ENCODE peak calls at places on chromosome 2, in five cellular contexts. S is right lobe of liver, I is heart right ventricle, W is colonic mucosa, Y is fibroblast of lung. T is an unnamed sample.
A peak's percentile ranks its signal among the peaks of the same experiment; 100 is the strongest.

GRCh38 chr2:112005391-112006075 is 49.5 kb upstream of the TMEM87B start:
- DNase-seq in S (no peak), Y (no peak), I (no peak), W (no peak), T (no peak)

GRCh38 chr2:239056611-239057010 is 208.7 kb downstream of the TWIST2 start:
- DNase-seq in W (no peak), S (no peak), I (no peak), Y (no peak), T (peak; percentile 3)

GRCh38 chr2:232896700-232897385 is 26.8 kb downstream of the SNORC start:
- DNase-seq in W (no peak), S (no peak), I (no peak), Y (no peak), T (peak; percentile 44)

GRCh38 chr2:95017308-95017630 is 8.2 kb upstream of the MAL start:
- DNase-seq in S (no peak), I (no peak), Y (no peak), W (no peak), T (no peak)

GRCh38 chr2:38720613-38721241 is 30.4 kb downstream of the SRSF7 start:
- DNase-seq in S (no peak), Y (peak; percentile 98), W (peak; percentile 56), I (peak; percentile 80), T (peak; percentile 63)

GRCh38 chr2:48566582-48566981 is 36.6 kb downstream of the STON1 start:
- DNase-seq in W (no peak), I (no peak), Y (peak; percentile 40), S (no peak), T (no peak)

GRCh38 chr2:133194777-133195335 is 373.4 kb downstream of the NCKAP5 start:
- DNase-seq in I (no peak), S (no peak), Y (no peak), W (no peak), T (no peak)

GRCh38 chr2:201558232-201558631 is 85.1 kb downstream of the TMEM237 start:
- DNase-seq in S (peak; percentile 23), W (no peak), Y (no peak), I (no peak), T (no peak)

GRCh38 chr2:238912916-238913875 is 65.3 kb downstream of the TWIST2 start:
- DNase-seq in I (no peak), Y (no peak), W (no peak), S (no peak), T (peak; percentile 43)

GRCh38 chr2:50273003-50273402 is 758.9 kb downstream of the NRXN1 start:
- DNase-seq in S (no peak), Y (no peak), I (no peak), W (no peak), T (no peak)

GRCh38 chr2:19140463-19141208 is 217.8 kb downstream of the OSR1 start:
- DNase-seq in W (no peak), Y (peak; percentile 82), I (no peak), S (no peak), T (no peak)

GRCh38 chr2:191738667-191739066 is 60.7 kb downstream of the NABP1 start:
- DNase-seq in S (no peak), Y (no peak), W (no peak), I (no peak), T (no peak)

GRCh38 chr2:128628206-128628605 is 309.5 kb upstream of the HS6ST1 start:
- DNase-seq in I (no peak), S (no peak), W (no peak), Y (no peak), T (no peak)

GRCh38 chr2:96146151-96146880 is 1.1 kb upstream of the DUSP2 start:
- DNase-seq in I (peak; percentile 52), S (peak; percentile 70), Y (no peak), W (no peak), T (peak; percentile 29)

GRCh38 chr2:34099377-34099776 is 500.3 kb upstream of the FAM98A start:
- DNase-seq in S (no peak), W (no peak), Y (no peak), I (no peak), T (no peak)

GRCh38 chr2:119544075-119545031 is at the start of gene CFAP221:
- DNase-seq in W (peak; percentile 81), I (peak; percentile 67), S (peak; percentile 79), Y (peak; percentile 55), T (peak; percentile 75)

GRCh38 chr2:50018938-50019337 is 864.6 kb upstream of the FSHR start:
- DNase-seq in I (no peak), Y (no peak), S (no peak), W (no peak), T (no peak)

GRCh38 chr2:84781942-84782716 is 98.8 kb downstream of the TRABD2A start:
- DNase-seq in W (peak; percentile 83), S (no peak), I (no peak), Y (no peak), T (no peak)

GRCh38 chr2:104434966-104435365 is 418.9 kb upstream of the POU3F3 start:
- DNase-seq in W (no peak), Y (no peak), S (no peak), I (no peak), T (no peak)

GRCh38 chr2:26642437-26642836 is 1.3 kb upstream of the CIB4 start:
- DNase-seq in W (no peak), Y (no peak), S (no peak), I (no peak), T (no peak)

GRCh38 chr2:181812106-181812745 is 79.3 kb upstream of the ITPRID2 start:
- DNase-seq in I (no peak), S (no peak), Y (no peak), W (no peak), T (no peak)

GRCh38 chr2:72924353-72925240 is 7.3 kb downstream of the EMX1 start:
- DNase-seq in Y (no peak), S (no peak), W (no peak), I (no peak), T (peak; percentile 39)

GRCh38 chr2:220001693-220002260 is 374.3 kb downstream of the SLC4A3 start:
- DNase-seq in I (no peak), Y (peak; percentile 55), S (no peak), W (no peak), T (no peak)

GRCh38 chr2:157302492-157303099 is 23.0 kb downstream of the ERMN start:
- DNase-seq in S (no peak), Y (peak; percentile 63), I (peak; percentile 8), W (no peak), T (no peak)

GRCh38 chr2:12199661-12200258 is 453.3 kb downstream of the LPIN1 start:
- DNase-seq in S (no peak), I (no peak), W (no peak), Y (peak; percentile 64), T (no peak)

GRCh38 chr2:12201369-12201768 is 454.9 kb downstream of the LPIN1 start:
- DNase-seq in I (no peak), W (no peak), S (no peak), Y (no peak), T (no peak)

GRCh38 chr2:12202702-12203101 is 456.3 kb downstream of the LPIN1 start:
- DNase-seq in Y (peak; percentile 39), S (no peak), W (no peak), I (peak; percentile 36), T (no peak)

GRCh38 chr2:12203528-12203927 is 457.1 kb downstream of the LPIN1 start:
- DNase-seq in I (no peak), W (no peak), Y (no peak), S (no peak), T (no peak)

DNA sequence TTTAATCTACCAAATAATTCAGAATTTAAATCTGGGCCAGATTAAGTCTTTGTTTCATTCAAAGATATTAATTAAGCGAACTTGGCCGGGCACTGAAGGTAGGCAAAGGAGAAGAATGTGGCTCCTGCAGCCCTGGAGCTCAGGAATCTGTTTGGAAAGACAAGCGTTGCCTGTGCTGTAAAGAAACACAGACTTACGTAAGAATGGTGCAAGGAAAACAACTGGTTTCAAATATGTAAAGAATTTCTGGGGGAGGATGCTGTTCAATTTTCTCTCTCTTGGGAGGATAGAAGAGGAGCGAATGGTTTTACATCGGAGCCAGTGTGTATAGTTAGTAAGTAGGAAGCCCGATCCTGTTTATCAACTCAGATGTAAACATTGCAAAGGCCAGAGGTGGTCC is 455.9 kb downstream of the LPIN1 start:
- DNase-seq in Y (peak; percentile 31), I (no peak), S (no peak), W (no peak), T (no peak)
- H3K9me3 ChIP-seq in Y (no peaks in the 10 kb centered on the region), I (peaks cover 5% of the 10 kb centered on the region), S (no peaks in the 10 kb centered on the region), W (no peaks in the 10 kb centered on the region), T (no peaks in the 10 kb centered on the region)

DNA sequence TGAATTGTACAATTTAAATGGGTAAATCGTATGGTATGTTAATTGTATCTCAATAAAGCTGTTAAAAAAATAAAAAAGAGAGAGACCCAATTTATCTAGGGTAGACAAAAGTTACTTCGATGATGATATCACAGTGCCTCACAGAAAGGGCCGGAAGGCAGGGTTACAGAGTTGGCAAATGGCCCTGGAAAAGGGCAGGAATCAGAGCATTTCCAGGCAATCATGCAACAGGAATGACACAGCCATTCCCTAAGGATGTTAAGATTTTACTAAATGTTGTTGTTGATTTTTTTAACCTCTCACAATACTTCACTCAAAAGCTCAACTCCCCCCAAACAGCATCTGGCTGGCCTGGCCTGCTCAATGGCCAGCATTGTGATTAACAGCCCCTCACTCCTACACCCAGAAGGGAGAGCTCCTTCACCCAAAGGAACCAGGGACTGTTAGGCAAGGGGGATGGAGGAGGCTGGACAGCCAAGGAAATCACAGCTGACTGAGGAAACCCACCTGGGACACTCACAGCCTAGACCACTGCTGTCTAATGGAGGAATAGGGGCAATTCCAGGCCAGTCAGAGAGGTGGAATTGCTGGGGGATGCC is 7.7 kb upstream of the SP100 start:
- DNase-seq in S (peak; percentile 40), I (peak; percentile 53), Y (peak; percentile 82), W (no peak), T (no peak)
- H3K27ac ChIP-seq in S (peak overlapping the region; percentile 45), I (peak overlapping the region; percentile 62), Y (peak overlapping the region; percentile 80), W (no peak overlapping the region), T (peak overlapping the region; percentile 23)

GRCh38 chr2:75558786-75559428 is 1.8 kb downstream of the EVA1A start:
- DNase-seq in I (no peak), Y (peak; percentile 48), W (no peak), S (no peak), T (no peak)

GRCh38 chr2:75559633-75560021 is 1.1 kb downstream of the EVA1A start:
- DNase-seq in W (no peak), I (no peak), Y (no peak), S (no peak), T (no peak)

GRCh38 chr2:75561566-75562512 is 1.1 kb upstream of the EVA1A start:
- DNase-seq in S (no peak), I (no peak), Y (no peak), W (no peak), T (no peak)

GRCh38 chr2:75560768-75561565 is at the start of gene EVA1A:
- DNase-seq in Y (peak; percentile 64), S (peak; percentile 73), I (peak; percentile 46), W (no peak), T (peak; percentile 76)

GRCh38 chr2:75560022-75560767 is 544 bp downstream of the EVA1A start:
- DNase-seq in Y (peak; percentile 51), I (no peak), W (no peak), S (peak; percentile 49), T (no peak)
- H3K4me3 ChIP-seq in Y (peak overlapping the region; percentile 82), I (peak overlapping the region; percentile 64), W (peak overlapping the region; percentile 38), S (peak overlapping the region; percentile 83), T (peak overlapping the region; percentile 72)

GRCh38 chr2:116440104-116440653 is 1374.3 kb upstream of the DDX18 start:
- DNase-seq in Y (no peak), S (no peak), W (no peak), I (no peak), T (no peak)

DNA sequence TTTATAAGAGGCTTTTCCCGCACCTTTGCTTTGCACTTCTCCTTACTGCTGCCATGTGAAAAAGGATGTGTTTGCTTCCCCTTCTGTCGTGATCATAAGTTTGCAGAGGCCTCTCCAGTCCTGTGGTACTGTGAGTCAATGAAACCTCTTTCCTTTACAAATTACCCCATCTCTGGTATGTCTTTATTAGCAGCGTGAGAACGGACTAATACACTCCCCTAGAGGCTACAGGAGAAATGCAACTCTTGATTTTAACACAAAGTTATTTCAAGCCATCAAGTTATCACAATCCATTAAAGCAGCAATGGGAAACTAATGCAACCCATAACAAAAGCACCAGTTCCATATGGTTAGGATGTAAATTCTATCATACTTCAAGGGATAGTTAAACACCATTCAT is 1378.8 kb upstream of the DDX18 start:
- DNase-seq in W (no peak), I (no peak), S (no peak), Y (no peak), T (no peak)
- H3K9me3 ChIP-seq in W (no peaks in the 10 kb centered on the region), I (peaks cover 7% of the 10 kb centered on the region), S (no peaks in the 10 kb centered on the region), Y (no peaks in the 10 kb centered on the region), T (no peaks in the 10 kb centered on the region)